ENCODE peak calls at places on chromosomes 7 and 10, in seven cellular contexts. W, Q, N, H, X, T and P are unnamed samples. For H3K27me3, the result is how much of the 10 kb centered on the place peaks cover.

GRCh38 chr10:72637398-72637857 is 11.5 kb upstream of the MICU1 start:
- DNase-seq in W (no peak), H (peak), N (no peak), X (no peak), Q (peak), T (peak), P (peak)

GRCh38 chr7:20033621-20034200 is 183.5 kb downstream of the MACC1 start:
- DNase-seq in W (no peak), X (no peak), H (peak), Q (no peak), N (no peak), T (no peak), P (no peak)

GRCh38 chr10:64486149-64486548 is 964.9 kb downstream of the REEP3 start:
- DNase-seq in T (no peak), X (no peak), Q (no peak), W (no peak), N (no peak), H (peak), P (no peak)

GRCh38 chr10:98128802-98129201 is 5.7 kb upstream of the R3HCC1L start:
- DNase-seq in T (no peak), W (no peak), X (no peak), Q (no peak), N (no peak), H (no peak), P (no peak)

GRCh38 chr7:150964593-150965111 is 13.5 kb downstream of the KCNH2 start:
- DNase-seq in X (no peak), H (no peak), T (peak), W (no peak), Q (no peak), N (no peak), P (peak)

GRCh38 chr7:144941127-144941526 is 105.3 kb upstream of the TPK1 start:
- DNase-seq in T (no peak), H (no peak), N (no peak), W (no peak), X (no peak), Q (no peak), P (no peak)

GRCh38 chr7:16193631-16194030 is 227.7 kb downstream of the CRPPA start:
- DNase-seq in Q (no peak), T (no peak), X (no peak), W (no peak), N (no peak), H (no peak), P (no peak)

GRCh38 chr10:114719311-114719710 is 61.2 kb upstream of the ABLIM1 start:
- DNase-seq in Q (no peak), W (no peak), H (no peak), X (no peak), N (no peak), T (no peak), P (no peak)

GRCh38 chr10:71212249-71213126 is at the start of gene UNC5B:
- DNase-seq in Q (peak), W (no peak), X (peak), N (peak), H (peak), T (peak), P (peak)

GRCh38 chr7:44280636-44280992 is 44.8 kb downstream of the CAMK2B start:
- DNase-seq in X (peak), H (no peak), W (no peak), Q (no peak), T (no peak), N (peak), P (no peak)

GRCh38 chr7:90709501-90710465 is 113.7 kb downstream of the CDK14 start:
- DNase-seq in W (no peak), Q (peak), X (no peak), T (no peak), N (no peak), H (peak), P (peak)

GRCh38 chr7:40093631-40094350 is 40.6 kb downstream of the MPLKIP start:
- DNase-seq in H (no peak), Q (no peak), N (no peak), T (no peak), W (no peak), X (no peak), P (no peak)

GRCh38 chr10:78513330-78513729 is 479.7 kb downstream of the RPS24 start:
- DNase-seq in N (no peak), Q (no peak), H (no peak), X (no peak), W (no peak), T (no peak), P (no peak)

GRCh38 chr7:12674861-12675260 is 12.6 kb upstream of the ARL4A start:
- DNase-seq in Q (peak), T (no peak), W (no peak), H (peak), X (no peak), N (no peak), P (no peak)

GRCh38 chr7:52961084-52961483 is 74.3 kb upstream of the POM121L12 start:
- DNase-seq in N (no peak), Q (peak), H (no peak), T (no peak), W (no peak), X (no peak), P (no peak)

GRCh38 chr7:52958621-52959140 is 76.8 kb upstream of the POM121L12 start:
- DNase-seq in Q (no peak), W (no peak), N (no peak), X (no peak), H (no peak), T (no peak), P (no peak)

GRCh38 chr7:52956379-52956915 is 79.0 kb upstream of the POM121L12 start:
- DNase-seq in W (no peak), N (no peak), T (no peak), X (no peak), Q (peak), H (no peak), P (no peak)

GRCh38 chr7:52959878-52960660 is 75.4 kb upstream of the POM121L12 start:
- DNase-seq in X (no peak), Q (no peak), W (no peak), N (no peak), T (no peak), H (no peak), P (no peak)

DNA sequence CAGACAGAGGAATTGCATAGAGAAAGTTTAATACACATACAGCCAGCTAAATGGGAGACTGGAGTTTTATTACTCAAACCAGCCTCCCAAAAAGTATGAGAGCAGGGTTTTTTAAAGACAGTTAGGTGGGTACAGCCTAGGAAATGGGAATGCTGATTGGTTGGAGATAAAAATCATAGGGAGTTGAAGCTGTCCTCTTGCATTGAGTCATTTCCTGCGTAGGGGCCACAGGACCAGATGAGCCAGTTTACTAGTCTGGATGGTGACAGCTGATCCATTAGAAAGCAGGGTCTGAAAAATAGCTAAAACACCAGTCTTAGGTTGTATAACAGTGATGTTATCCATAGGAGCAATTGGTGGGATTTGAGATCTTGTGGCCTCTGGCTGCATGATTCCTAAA is 76.1 kb upstream of the POM121L12 start:
- DNase-seq in Q (peak), T (no peak), N (no peak), W (no peak), H (no peak), X (no peak), P (no peak)
- H3K27ac ChIP-seq in Q (peak), T (no peak), N (no peak), W (no peak), H (no peak), X (peak), P (no peak)

GRCh38 chr7:158259141-158259540 is 328.5 kb downstream of the PTPRN2 start:
- DNase-seq in Q (no peak), H (no peak), X (peak), N (no peak), W (no peak), T (no peak), P (peak)

GRCh38 chr7:158259671-158260423 is 327.8 kb downstream of the PTPRN2 start:
- DNase-seq in H (no peak), X (peak), N (no peak), W (no peak), T (no peak), Q (no peak), P (no peak)

GRCh38 chr7:158257516-158258410 is 329.9 kb downstream of the PTPRN2 start:
- DNase-seq in X (peak), W (no peak), T (no peak), H (no peak), N (no peak), Q (no peak), P (no peak)

GRCh38 chr7:158257001-158257400 is 330.6 kb downstream of the PTPRN2 start:
- DNase-seq in Q (no peak), T (no peak), H (no peak), X (peak), N (no peak), W (no peak), P (no peak)

GRCh38 chr7:158258411-158259130 is 329.1 kb downstream of the PTPRN2 start:
- DNase-seq in W (no peak), T (no peak), X (peak), N (no peak), H (no peak), Q (no peak), P (peak)
- H3K27me3 ChIP-seq in W (under half), T (under half), X (under half), N (under half), H (under half), Q (under half), P (under half)

GRCh38 chr10:26567349-26567721 is 129.2 kb downstream of the APBB1IP start:
- DNase-seq in T (no peak), Q (no peak), N (no peak), W (no peak), X (no peak), H (no peak), P (no peak)

GRCh38 chr10:26571655-26572054 is 125.8 kb upstream of the PDSS1 start:
- DNase-seq in N (no peak), H (no peak), T (no peak), Q (no peak), W (no peak), X (no peak), P (no peak)

GRCh38 chr10:26566525-26567348 is 128.6 kb downstream of the APBB1IP start:
- DNase-seq in X (peak), T (no peak), H (no peak), W (no peak), N (no peak), Q (no peak), P (peak)
- H3K4me3 ChIP-seq in X (peak), T (peak), H (peak), W (peak), N (peak), Q (no peak), P (peak)

DNA sequence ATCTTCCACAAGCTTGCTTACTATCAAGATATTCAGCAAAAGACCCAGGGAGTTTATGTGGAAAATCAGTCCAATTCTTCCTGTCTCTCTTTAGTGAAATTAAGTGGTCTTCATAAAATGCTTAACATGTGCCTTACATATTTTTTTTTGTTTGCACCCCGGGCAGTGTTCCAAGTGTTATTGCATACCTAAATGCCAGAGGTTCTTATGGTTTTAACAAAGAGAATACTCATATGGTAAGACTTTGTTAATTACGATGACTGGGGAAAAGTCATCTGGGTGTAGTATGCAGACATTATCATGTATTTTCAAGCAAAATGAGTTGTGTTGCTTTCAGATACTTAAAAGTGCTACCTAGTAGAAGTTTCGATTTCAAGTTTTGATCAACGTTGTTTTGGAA is 82.6 kb downstream of the PRKG1 start:
- DNase-seq in H (peak), X (no peak), T (no peak), W (no peak), N (no peak), Q (no peak), P (no peak)
- H3K27ac ChIP-seq in H (no peak), X (no peak), T (no peak), W (no peak), N (no peak), Q (no peak), P (no peak)

GRCh38 chr10:112507988-112508387 is 61.0 kb downstream of the VTI1A start:
- DNase-seq in T (no peak), W (no peak), X (no peak), H (no peak), N (no peak), Q (peak), P (no peak)
- H3K27me3 ChIP-seq in T (under half), W (under half), X (under half), H (under half), N (under half), Q (under half), P (under half)

GRCh38 chr10:121926157-121926556 is 1.7 kb downstream of the ATE1 start:
- DNase-seq in H (no peak), W (no peak), Q (peak), X (no peak), T (no peak), N (no peak), P (no peak)
- H3K4me3 ChIP-seq in H (no peak), W (no peak), Q (no peak), X (no peak), T (peak), N (peak), P (no peak)